ENCODE peak calls at places on chromosomes 11 and 22, in eight cellular contexts. M, A, H, F, E, R, J and O are unnamed samples.
A peak's percentile ranks its signal among the peaks of the same experiment; 100 is the strongest.

GRCh38 chr11:74288161-74288560 is 23.3 kb downstream of the P4HA3 start:
- DNase-seq in M (peak; percentile 11), F (peak; percentile 7), J (no peak), R (no peak), H (peak; percentile 85), E (no peak), A (peak; percentile 99), O (no peak)

GRCh38 chr11:2539761-2540520 is 95.1 kb downstream of the KCNQ1 start:
- DNase-seq in F (no peak), E (no peak), M (no peak), R (no peak), H (no peak), A (no peak), J (no peak), O (no peak)

GRCh38 chr11:57275582-57275981 is 38.5 kb upstream of the APLNR start:
- DNase-seq in H (no peak), F (no peak), E (no peak), A (peak; percentile 23), J (no peak), M (no peak), R (no peak), O (no peak)

GRCh38 chr11:2762451-2762850 is 62.7 kb upstream of the KCNQ1OT1 start:
- DNase-seq in M (no peak), R (no peak), A (no peak), J (peak; percentile 32), H (no peak), E (no peak), F (no peak), O (no peak)

GRCh38 chr22:30266445-30267381 is at the start of gene OSM:
- DNase-seq in F (no peak), R (no peak), M (no peak), A (no peak), J (peak; percentile 68), E (no peak), H (no peak), O (no peak)

GRCh38 chr11:65426839-65427690 is 4.5 kb downstream of the NEAT1 start:
- DNase-seq in F (no peak), M (no peak), A (peak; percentile 77), J (peak; percentile 70), R (no peak), H (peak; percentile 76), E (peak; percentile 82), O (no peak)

GRCh38 chr11:116376547-116376946 is 396.2 kb downstream of the BUD13 start:
- DNase-seq in J (no peak), R (no peak), F (no peak), M (no peak), E (no peak), A (no peak), H (no peak), O (no peak)

GRCh38 chr11:8038393-8038792 is 42.6 kb upstream of the TUB start:
- DNase-seq in R (no peak), E (no peak), J (no peak), F (no peak), A (no peak), H (no peak), M (no peak), O (peak; percentile 80)

GRCh38 chr22:48943567-48944432 is 883.9 kb downstream of the BRD1 start:
- DNase-seq in H (peak; percentile 7), J (peak; percentile 30), M (no peak), R (peak; percentile 55), E (no peak), F (no peak), A (no peak), O (no peak)

GRCh38 chr22:32042924-32043323 is at the start of gene SLC5A1:
- DNase-seq in E (peak; percentile 62), M (no peak), A (no peak), J (no peak), F (peak; percentile 95), H (peak; percentile 33), R (no peak), O (no peak)

GRCh38 chr11:95429376-95429907 is 198.4 kb upstream of the SESN3 start:
- DNase-seq in F (no peak), J (no peak), E (no peak), A (no peak), H (no peak), M (no peak), R (no peak), O (no peak)

GRCh38 chr11:80586464-80586863 is 1145.6 kb upstream of the TENM4 start:
- DNase-seq in H (peak; percentile 42), R (no peak), M (no peak), A (peak; percentile 4), F (no peak), E (no peak), J (no peak), O (no peak)

GRCh38 chr11:19432370-19433163 is 191.8 kb upstream of the E2F8 start:
- DNase-seq in R (no peak), J (no peak), E (no peak), F (no peak), H (peak; percentile 65), M (no peak), A (peak; percentile 94), O (peak; percentile 65)

GRCh38 chr11:87259731-87260130 is 222.0 kb downstream of the TMEM135 start:
- DNase-seq in E (no peak), F (no peak), J (no peak), H (no peak), M (no peak), A (no peak), R (no peak), O (peak; percentile 11)

GRCh38 chr22:25495286-25495685 is 69.2 kb upstream of the GRK3 start:
- DNase-seq in M (no peak), R (no peak), E (no peak), H (peak; percentile 64), A (peak; percentile 32), F (no peak), J (peak; percentile 66), O (no peak)

GRCh38 chr11:34275486-34275885 is 82.3 kb downstream of the ABTB2 start:
- DNase-seq in F (no peak), R (no peak), J (no peak), M (no peak), E (no peak), H (no peak), A (no peak), O (no peak)

GRCh38 chr22:49046546-49047305 is 780.9 kb downstream of the BRD1 start:
- DNase-seq in H (peak; percentile 18), F (peak; percentile 5), J (no peak), A (no peak), M (no peak), R (peak; percentile 84), E (no peak), O (peak; percentile 75)

GRCh38 chr11:66559141-66559861 is 9.1 kb downstream of the CTSF start:
- DNase-seq in M (no peak), E (no peak), J (no peak), F (no peak), H (no peak), R (no peak), A (no peak), O (peak; percentile 42)

GRCh38 chr22:36211237-36211881 is 9.8 kb upstream of the APOL4 start:
- DNase-seq in F (no peak), M (no peak), A (peak; percentile 56), R (no peak), H (peak; percentile 50), E (no peak), J (no peak), O (no peak)

GRCh38 chr11:64331569-64332371 is 8.2 kb upstream of the CCDC88B start:
- DNase-seq in R (no peak), E (peak; percentile 88), F (peak; percentile 84), A (peak; percentile 87), M (no peak), H (peak; percentile 97), J (no peak), O (no peak)

GRCh38 chr11:2518983-2519340 is 74.2 kb downstream of the KCNQ1 start:
- DNase-seq in M (no peak), A (no peak), R (no peak), J (peak; percentile 40), H (no peak), E (no peak), F (no peak), O (no peak)